ENCODE peak calls at places on chromosomes 12 and 14, in nine cellular contexts. X is putamen; N is activated CD4-positive, alpha-beta T cell treated with anti-CD3 and anti-CD28 coated beads, Interleukin-2, amount 50 U/mL, for 1 hour; R is endothelial cell; Q is kidney epithelial cell; S is naive B cell; Z is activated CD8-positive, alpha-beta memory T cell treated with anti-CD3 and anti-CD28 coated beads for 4 hours; L is AG09319; I is SHP77. G is an unnamed sample.

GRCh38 chr14:33120341-33120740 is 181.7 kb downstream of the NPAS3 start:
- DNase-seq in X (no peak), N (no peak), R (no peak), Q (peak), S (no peak), Z (no peak), L (no peak), I (no peak), G (no peak)

GRCh38 chr12:125220404-125221273 is 155.4 kb downstream of the AACS start:
- DNase-seq in X (no peak), N (no peak), R (no peak), Q (no peak), S (no peak), Z (no peak), L (no peak), I (peak), G (no peak)

GRCh38 chr12:62914443-62914909 is 20.5 kb downstream of the PPM1H start:
- DNase-seq in X (no peak), N (no peak), R (no peak), Q (no peak), S (no peak), Z (no peak), L (no peak), I (no peak), G (no peak)

GRCh38 chr14:20223410-20223809 is at the start of gene OR11H6:
- DNase-seq in X (no peak), N (no peak), R (no peak), Q (no peak), S (no peak), Z (no peak), L (no peak), I (no peak), G (no peak)

GRCh38 chr14:103391048-103391447 is 5.8 kb downstream of the MARK3 start:
- DNase-seq in X (peak), N (peak), R (peak), Q (no peak), S (peak), Z (no peak), L (peak), I (peak), G (no peak)

GRCh38 chr12:83389237-83389996 is 702.7 kb downstream of the TMTC2 start:
- DNase-seq in X (peak), N (no peak), R (peak), Q (no peak), S (no peak), Z (no peak), L (no peak), I (peak), G (no peak)

GRCh38 chr14:64680013-64680674 is 24.1 kb upstream of the PLEKHG3 start:
- DNase-seq in X (no peak), N (no peak), R (no peak), Q (peak), S (no peak), Z (no peak), L (no peak), I (no peak), G (no peak)

GRCh38 chr12:75551477-75551876 is 40.1 kb upstream of the KRR1 start:
- DNase-seq in X (no peak), N (no peak), R (no peak), Q (no peak), S (no peak), Z (no peak), L (no peak), I (no peak), G (no peak)

GRCh38 chr12:26803552-26803951 is 29.4 kb downstream of the ITPR2 start:
- DNase-seq in X (no peak), N (no peak), R (no peak), Q (peak), S (no peak), Z (no peak), L (no peak), I (no peak), G (no peak)

GRCh38 chr12:81998761-81999378 is 239.7 kb upstream of the PPFIA2 start:
- DNase-seq in X (no peak), N (no peak), R (no peak), Q (no peak), S (no peak), Z (no peak), L (no peak), I (no peak), G (no peak)

GRCh38 chr12:65948320-65949008 is 124.2 kb downstream of the HMGA2 start:
- DNase-seq in X (peak), N (no peak), R (no peak), Q (peak), S (no peak), Z (no peak), L (peak), I (no peak), G (peak)

GRCh38 chr14:23446291-23446851 is 10.9 kb upstream of the MYH7 start:
- DNase-seq in X (no peak), N (no peak), R (no peak), Q (no peak), S (no peak), Z (no peak), L (no peak), I (no peak), G (no peak)